ENCODE peak calls at places on chromosome 20, in four cellular contexts. One of them, this sample, is unnamed.

GRCh38 chr20:50348118-50348517 is 157.5 kb downstream of the CEBPB start:
- DNase-seq in GM12878: no peak
- DNase-seq in K562: no peak
- DNase-seq in WTC11: no peak
- DNase-seq in this sample: no peak

GRCh38 chr20:14879839-14880238 is 542.4 kb upstream of the FLRT3 start:
- DNase-seq in GM12878: no peak
- DNase-seq in WTC11: no peak
- DNase-seq in K562: no peak
- DNase-seq in this sample: no peak

GRCh38 chr20:1924910-1925861 is 30.0 kb downstream of the SIRPA start:
- DNase-seq in WTC11: no peak
- DNase-seq in GM12878: no peak
- DNase-seq in K562: no peak
- DNase-seq in this sample: no peak

GRCh38 chr20:63320041-63320511 is 27.1 kb downstream of the COL20A1 start:
- DNase-seq in WTC11: no peak
- DNase-seq in K562: no peak
- DNase-seq in GM12878: no peak
- DNase-seq in this sample: no peak

GRCh38 chr20:6606651-6607050 is 160.8 kb upstream of the BMP2 start:
- DNase-seq in GM12878: no peak
- DNase-seq in WTC11: no peak
- DNase-seq in K562: no peak
- DNase-seq in this sample: no peak

GRCh38 chr20:3728876-3729275 is 3.6 kb upstream of the HSPA12B start:
- DNase-seq in GM12878: no peak
- DNase-seq in WTC11: no peak
- DNase-seq in K562: no peak
- DNase-seq in this sample: no peak

GRCh38 chr20:41255655-41256054 is 61.9 kb downstream of the ZHX3 start:
- DNase-seq in K562: no peak
- DNase-seq in WTC11: no peak
- DNase-seq in GM12878: no peak
- DNase-seq in this sample: no peak

GRCh38 chr20:14538433-14538832 is 201.0 kb upstream of the FLRT3 start:
- DNase-seq in GM12878: peak; percentile 63
- DNase-seq in K562: no peak
- DNase-seq in WTC11: no peak
- DNase-seq in this sample: no peak

GRCh38 chr20:63009988-63010769 is 3.4 kb upstream of the BHLHE23 start:
- DNase-seq in WTC11: no peak
- DNase-seq in GM12878: peak; percentile 97
- DNase-seq in K562: peak; percentile 35
- DNase-seq in this sample: no peak

GRCh38 chr20:1696521-1697209 is 39.1 kb upstream of the SIRPG start:
- DNase-seq in GM12878: no peak
- DNase-seq in K562: no peak
- DNase-seq in WTC11: no peak
- DNase-seq in this sample: no peak

GRCh38 chr20:19599200-19599599 is 158.9 kb upstream of the RIN2 start:
- DNase-seq in K562: no peak
- DNase-seq in WTC11: no peak
- DNase-seq in GM12878: no peak
- DNase-seq in this sample: no peak

GRCh38 chr20:31475472-31476312 is 604 bp downstream of the REM1 start:
- DNase-seq in K562: no peak
- DNase-seq in WTC11: no peak
- DNase-seq in GM12878: no peak
- DNase-seq in this sample: no peak

GRCh38 chr20:19827818-19828217 is 69.8 kb downstream of the RIN2 start:
- DNase-seq in K562: no peak
- DNase-seq in GM12878: no peak
- DNase-seq in WTC11: no peak
- DNase-seq in this sample: no peak

GRCh38 chr20:57563522-57563921 is 2.6 kb downstream of the PCK1 start:
- DNase-seq in WTC11: no peak
- DNase-seq in GM12878: no peak
- DNase-seq in K562: no peak
- DNase-seq in this sample: no peak

GRCh38 chr20:62899633-62900051 is 26.7 kb downstream of the DIDO1 start:
- DNase-seq in GM12878: no peak
- DNase-seq in WTC11: no peak
- DNase-seq in K562: peak; percentile 33
- DNase-seq in this sample: peak; percentile 66

GRCh38 chr20:44714701-44715494 is at the start of gene CCN5:
- DNase-seq in K562: peak; percentile 44
- DNase-seq in WTC11: no peak
- DNase-seq in GM12878: no peak
- DNase-seq in this sample: peak; percentile 68

GRCh38 chr20:44461142-44461802 is 14.4 kb upstream of the TTPAL start:
- DNase-seq in WTC11: no peak
- DNase-seq in K562: no peak
- DNase-seq in GM12878: no peak
- DNase-seq in this sample: peak; percentile 84

GRCh38 chr20:20369353-20370086 is 1.6 kb downstream of the INSM1 start:
- DNase-seq in GM12878: no peak
- DNase-seq in WTC11: peak; percentile 66
- DNase-seq in K562: no peak
- DNase-seq in this sample: no peak

GRCh38 chr20:21395666-21396044 is 1.7 kb downstream of the NKX2-4 start:
- DNase-seq in K562: no peak
- DNase-seq in GM12878: no peak
- DNase-seq in WTC11: peak; percentile 27
- DNase-seq in this sample: no peak

GRCh38 chr20:36848078-36848660 is 27.8 kb upstream of the TLDC2 start:
- DNase-seq in WTC11: no peak
- DNase-seq in K562: no peak
- DNase-seq in GM12878: no peak
- DNase-seq in this sample: no peak

GRCh38 chr20:24995741-24996448 is 3.3 kb upstream of the APMAP start:
- DNase-seq in K562: no peak
- DNase-seq in WTC11: no peak
- DNase-seq in GM12878: no peak
- DNase-seq in this sample: no peak

GRCh38 chr20:58014628-58015315 is 213.7 kb downstream of the ANKRD60 start:
- DNase-seq in K562: no peak
- DNase-seq in GM12878: no peak
- DNase-seq in WTC11: no peak
- DNase-seq in this sample: no peak

GRCh38 chr20:14478126-14478525 is 140.7 kb upstream of the FLRT3 start:
- DNase-seq in GM12878: no peak
- DNase-seq in K562: no peak
- DNase-seq in WTC11: no peak
- DNase-seq in this sample: no peak

GRCh38 chr20:23668477-23668951 is 20.3 kb downstream of the CST4 start:
- DNase-seq in WTC11: peak; percentile 72
- DNase-seq in K562: peak; percentile 58
- DNase-seq in GM12878: no peak
- DNase-seq in this sample: peak; percentile 84

GRCh38 chr20:25195962-25196700 is 619 bp downstream of the ENTPD6 start:
- DNase-seq in WTC11: peak; percentile 61
- DNase-seq in GM12878: no peak
- DNase-seq in K562: no peak
- DNase-seq in this sample: peak; percentile 42

GRCh38 chr20:62716941-62717310 is 8.3 kb downstream of the NTSR1 start:
- DNase-seq in K562: no peak
- DNase-seq in GM12878: no peak
- DNase-seq in WTC11: no peak
- DNase-seq in this sample: no peak

GRCh38 chr20:14700641-14700965 is 363.2 kb upstream of the FLRT3 start:
- DNase-seq in K562: no peak
- DNase-seq in WTC11: no peak
- DNase-seq in GM12878: no peak
- DNase-seq in this sample: no peak

GRCh38 chr20:2234788-2235187 is 61.0 kb upstream of the TGM3 start:
- DNase-seq in K562: no peak
- DNase-seq in WTC11: peak; percentile 44
- DNase-seq in GM12878: no peak
- DNase-seq in this sample: no peak

GRCh38 chr20:25338112-25339023 is 52.3 kb downstream of the ABHD12 start:
- DNase-seq in WTC11: no peak
- DNase-seq in K562: no peak
- DNase-seq in GM12878: no peak
- DNase-seq in this sample: peak; percentile 87

GRCh38 chr20:8721098-8721497 is 347.8 kb upstream of the PLCB4 start:
- DNase-seq in WTC11: peak; percentile 40
- DNase-seq in GM12878: peak; percentile 7
- DNase-seq in K562: no peak
- DNase-seq in this sample: peak; percentile 71
- TF ChIP-seq NR2C2 in WTC11: no peak
- TF ChIP-seq NR2C2 in GM12878: no peak
- TF ChIP-seq NR2C2 in K562: no peak
- TF ChIP-seq NR2C2 in this sample: no peak

DNA sequence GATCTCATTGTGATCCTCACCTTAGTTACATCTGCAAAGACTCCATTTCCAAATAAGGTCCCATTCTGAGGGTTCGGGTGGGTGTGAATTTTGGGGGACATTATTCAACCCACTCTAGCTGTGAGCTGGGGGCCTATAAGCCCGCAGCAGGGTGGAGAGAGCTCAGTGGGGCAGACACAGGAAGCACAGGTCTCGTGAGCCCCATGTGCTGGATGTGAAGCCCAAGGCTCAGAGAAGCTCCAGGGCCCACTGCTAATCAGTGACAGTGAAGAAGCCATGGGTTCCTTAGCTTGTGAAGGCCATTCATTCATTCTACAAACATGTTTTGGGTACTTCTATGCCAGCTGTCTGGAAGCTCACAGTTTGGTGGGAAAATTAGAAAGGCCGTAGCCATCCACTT is 47.5 kb downstream of the CHMP4B start:
- DNase-seq in K562: no peak
- DNase-seq in WTC11: no peak
- DNase-seq in GM12878: no peak
- DNase-seq in this sample: no peak
- TF ChIP-seq NR2C2 in K562: no peak
- TF ChIP-seq NR2C2 in WTC11: no peak
- TF ChIP-seq NR2C2 in GM12878: no peak
- TF ChIP-seq NR2C2 in this sample: no peak

GRCh38 chr20:38046572-38046971 is 13.0 kb downstream of the RPRD1B start:
- DNase-seq in GM12878: no peak
- DNase-seq in K562: no peak
- DNase-seq in WTC11: peak; percentile 20
- DNase-seq in this sample: no peak

GRCh38 chr20:38054647-38055046 is 21.1 kb downstream of the RPRD1B start:
- DNase-seq in K562: no peak
- DNase-seq in WTC11: no peak
- DNase-seq in GM12878: no peak
- DNase-seq in this sample: no peak

GRCh38 chr20:38050691-38051090 is 17.1 kb downstream of the RPRD1B start:
- DNase-seq in K562: no peak
- DNase-seq in GM12878: no peak
- DNase-seq in WTC11: no peak
- DNase-seq in this sample: no peak

GRCh38 chr20:38052870-38053269 is 19.3 kb downstream of the RPRD1B start:
- DNase-seq in GM12878: no peak
- DNase-seq in K562: no peak
- DNase-seq in WTC11: no peak
- DNase-seq in this sample: no peak

GRCh38 chr20:38049800-38050199 is 16.3 kb downstream of the RPRD1B start:
- DNase-seq in GM12878: no peak
- DNase-seq in K562: no peak
- DNase-seq in WTC11: no peak
- DNase-seq in this sample: peak; percentile 62
- TF ChIP-seq NR2C2 in GM12878: no peak
- TF ChIP-seq NR2C2 in K562: no peak
- TF ChIP-seq NR2C2 in WTC11: no peak
- TF ChIP-seq NR2C2 in this sample: no peak

GRCh38 chr20:673606-674005 is 2.0 kb downstream of the SCRT2 start:
- DNase-seq in GM12878: no peak
- DNase-seq in K562: no peak
- DNase-seq in WTC11: no peak
- DNase-seq in this sample: no peak

GRCh38 chr20:669573-669972 is 6.0 kb downstream of the SCRT2 start:
- DNase-seq in K562: no peak
- DNase-seq in WTC11: no peak
- DNase-seq in GM12878: no peak
- DNase-seq in this sample: no peak

GRCh38 chr20:668638-669037 is 7.0 kb downstream of the SCRT2 start:
- DNase-seq in GM12878: no peak
- DNase-seq in WTC11: peak; percentile 33
- DNase-seq in K562: no peak
- DNase-seq in this sample: no peak

GRCh38 chr20:672975-673604 is 2.5 kb downstream of the SCRT2 start:
- DNase-seq in GM12878: no peak
- DNase-seq in WTC11: peak; percentile 56
- DNase-seq in K562: peak; percentile 29
- DNase-seq in this sample: no peak

DNA sequence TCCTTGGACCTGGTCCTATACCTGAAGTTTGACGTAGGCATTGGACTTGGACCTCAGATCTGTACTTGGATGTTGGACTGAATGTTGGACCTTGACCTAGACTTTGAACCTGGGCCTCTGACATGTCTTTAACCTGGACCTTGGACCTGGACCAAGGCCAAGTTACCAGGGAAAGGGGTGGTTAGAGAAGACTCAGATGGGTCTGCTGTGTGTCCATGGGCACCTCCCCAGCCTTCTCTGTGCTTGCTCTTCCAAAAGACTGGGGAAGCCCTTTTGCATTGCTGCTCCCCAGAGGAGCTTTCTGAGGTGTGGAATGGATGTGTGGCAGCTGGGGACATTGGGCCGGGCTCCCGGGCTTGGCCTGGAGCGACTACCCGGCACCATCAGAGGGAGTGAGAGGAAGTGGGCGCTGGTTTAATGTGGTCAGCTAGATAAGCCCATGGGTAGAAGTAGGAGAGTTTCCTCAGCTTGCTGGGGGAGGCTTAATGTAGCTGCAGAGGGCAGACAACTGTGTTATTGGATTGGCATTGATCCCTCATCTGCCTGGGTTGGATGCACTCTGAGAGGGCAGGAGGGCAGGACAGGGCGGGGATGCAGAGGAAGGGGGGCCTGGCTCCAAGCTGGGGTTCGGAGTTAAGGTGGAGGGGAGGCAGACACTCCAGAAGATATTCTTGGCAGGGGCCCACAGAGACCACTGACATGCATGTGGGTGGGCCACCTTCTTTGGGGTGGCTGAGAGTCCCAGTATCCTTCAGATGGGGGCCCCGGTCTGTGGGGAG is 4.2 kb downstream of the SCRT2 start:
- DNase-seq in WTC11: no peak
- DNase-seq in GM12878: no peak
- DNase-seq in K562: peak; percentile 76
- DNase-seq in this sample: no peak
- TF ChIP-seq NR2C2 in WTC11: no peak
- TF ChIP-seq NR2C2 in GM12878: no peak
- TF ChIP-seq NR2C2 in K562: no peak
- TF ChIP-seq NR2C2 in this sample: peak; percentile 57

DNA sequence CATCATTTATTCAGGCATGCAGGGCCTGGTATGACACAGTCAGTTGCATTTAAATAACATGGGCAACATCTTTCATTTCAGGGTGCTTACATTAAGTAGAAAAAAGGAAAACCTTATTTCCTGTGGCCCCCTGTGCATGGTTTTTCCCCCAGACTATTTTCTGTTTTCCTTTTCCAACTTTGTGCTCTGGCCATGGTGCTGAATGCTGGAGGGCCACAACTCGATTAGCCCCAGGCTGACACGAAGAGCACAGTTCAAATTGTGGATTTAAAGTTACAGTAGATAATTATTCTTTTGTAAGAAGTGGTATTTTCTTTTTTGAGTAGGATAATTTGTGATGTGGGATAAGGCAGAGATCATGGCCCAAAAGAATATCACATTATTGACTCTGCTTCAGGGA is 332.0 kb downstream of the HAO1 start:
- DNase-seq in WTC11: peak; percentile 24
- DNase-seq in GM12878: no peak
- DNase-seq in K562: no peak
- DNase-seq in this sample: no peak
- TF ChIP-seq NR2C2 in WTC11: no peak
- TF ChIP-seq NR2C2 in GM12878: no peak
- TF ChIP-seq NR2C2 in K562: no peak
- TF ChIP-seq NR2C2 in this sample: no peak